ENCODE peak calls at places on chromosome 7, in nine cellular contexts. Q is HCT116, X is breast epithelium, G is prostate gland, N is GM12892, E is K562, H is H1, S is GM23338, Y is sigmoid colon. K is an unnamed sample.

GRCh38 chr7:127486654-127487053 is 94.1 kb upstream of the ZNF800 start:
- DNase-seq in Q (no peak), X (no peak), G (no peak), N (no peak), E (no peak), H (no peak), S (peak; percentile 47), Y (no peak), K (no peak)

GRCh38 chr7:79820387-79820786 is 314.2 kb upstream of the GNAI1 start:
- DNase-seq in Q (no peak), X (no peak), G (no peak), N (no peak), E (no peak), H (no peak), S (peak; percentile 6), Y (peak; percentile 60), K (no peak)

GRCh38 chr7:112193915-112194502 is 12.2 kb downstream of the DOCK4 start:
- DNase-seq in Q (no peak), X (no peak), G (no peak), N (no peak), E (no peak), H (no peak), S (no peak), Y (no peak), K (peak; percentile 97)

GRCh38 chr7:15725036-15725435 is 38.6 kb upstream of the MEOX2 start:
- DNase-seq in Q (no peak), X (no peak), G (no peak), N (no peak), E (no peak), H (no peak), S (no peak), Y (no peak), K (no peak)

GRCh38 chr7:12757443-12757842 is 70.0 kb downstream of the ARL4A start:
- DNase-seq in Q (no peak), X (no peak), G (no peak), N (no peak), E (no peak), H (no peak), S (no peak), Y (no peak), K (no peak)

GRCh38 chr7:98240961-98241673 is 10.9 kb downstream of the TECPR1 start:
- DNase-seq in Q (peak; percentile 18), X (no peak), G (peak; percentile 49), N (peak; percentile 80), E (peak; percentile 66), H (no peak), S (peak; percentile 80), Y (no peak), K (peak; percentile 27)

GRCh38 chr7:105849122-105849855 is 27.1 kb downstream of the ATXN7L1 start:
- DNase-seq in Q (no peak), X (no peak), G (no peak), N (no peak), E (no peak), H (peak; percentile 80), S (peak; percentile 90), Y (no peak), K (peak; percentile 70)

GRCh38 chr7:23622469-23622868 is 25.3 kb downstream of the CCDC126 start:
- DNase-seq in Q (no peak), X (no peak), G (no peak), N (no peak), E (no peak), H (no peak), S (no peak), Y (no peak), K (peak; percentile 21)

GRCh38 chr7:25028370-25028971 is 48.5 kb upstream of the OSBPL3 start:
- DNase-seq in Q (no peak), X (no peak), G (no peak), N (no peak), E (no peak), H (no peak), S (no peak), Y (no peak), K (peak; percentile 76)

GRCh38 chr7:79050592-79050991 is 402.9 kb downstream of the MAGI2 start:
- DNase-seq in Q (no peak), X (no peak), G (no peak), N (no peak), E (no peak), H (no peak), S (no peak), Y (no peak), K (no peak)

GRCh38 chr7:4132221-4132620 is 549.9 kb upstream of the FOXK1 start:
- DNase-seq in Q (no peak), X (no peak), G (no peak), N (no peak), E (no peak), H (no peak), S (no peak), Y (peak; percentile 53), K (no peak)

GRCh38 chr7:128395748-128396147 is 14.0 kb downstream of the IMPDH1 start:
- DNase-seq in Q (no peak), X (no peak), G (no peak), N (no peak), E (no peak), H (no peak), S (peak; percentile 36), Y (no peak), K (no peak)

GRCh38 chr7:19119901-19120486 is 2.6 kb upstream of the TWIST1 start:
- DNase-seq in Q (no peak), X (no peak), G (no peak), N (no peak), E (no peak), H (no peak), S (peak; percentile 55), Y (no peak), K (no peak)

GRCh38 chr7:805261-805660 is 27.0 kb upstream of the SUN1 start:
- DNase-seq in Q (no peak), X (no peak), G (no peak), N (no peak), E (no peak), H (no peak), S (no peak), Y (no peak), K (no peak)
- TF ChIP-seq POLR2AphosphoS5 in Q (no peak), X (no peak), G (no peak), N (no peak), E (no peak), H (no peak), S (no peak), Y (no peak), K (no peak)

GRCh38 chr7:139133335-139134139 is 24.0 kb upstream of the ZC3HAV1 start:
- DNase-seq in Q (peak; percentile 82), X (peak; percentile 78), G (peak; percentile 74), N (peak; percentile 64), E (peak; percentile 79), H (peak; percentile 58), S (peak; percentile 94), Y (peak; percentile 91), K (peak; percentile 70)
- TF ChIP-seq POLR2AphosphoS5 in Q (peak; percentile 86), X (no peak), G (peak; percentile 89), N (no peak), E (peak; percentile 78), H (peak; percentile 34), S (peak; percentile 76), Y (no peak), K (peak; percentile 65)

GRCh38 chr7:157394246-157395191 is 57.7 kb downstream of the DNAJB6 start:
- DNase-seq in Q (no peak), X (no peak), G (no peak), N (no peak), E (no peak), H (no peak), S (no peak), Y (peak; percentile 12), K (no peak)

GRCh38 chr7:157397751-157398691 is 61.2 kb downstream of the DNAJB6 start:
- DNase-seq in Q (no peak), X (no peak), G (no peak), N (no peak), E (peak; percentile 62), H (no peak), S (peak; percentile 73), Y (peak; percentile 61), K (peak; percentile 64)

GRCh38 chr7:157396316-157397035 is 59.7 kb downstream of the DNAJB6 start:
- DNase-seq in Q (no peak), X (no peak), G (no peak), N (no peak), E (no peak), H (no peak), S (no peak), Y (peak; percentile 38), K (no peak)

GRCh38 chr7:157399086-157399687 is 62.4 kb downstream of the DNAJB6 start:
- DNase-seq in Q (no peak), X (no peak), G (no peak), N (no peak), E (no peak), H (no peak), S (no peak), Y (peak; percentile 58), K (no peak)

GRCh38 chr7:157397036-157397720 is 60.4 kb downstream of the DNAJB6 start:
- DNase-seq in Q (no peak), X (no peak), G (no peak), N (no peak), E (no peak), H (no peak), S (no peak), Y (peak; percentile 62), K (no peak)
- TF ChIP-seq POLR2AphosphoS5 in Q (no peak), X (no peak), G (no peak), N (no peak), E (no peak), H (no peak), S (no peak), Y (no peak), K (no peak)

GRCh38 chr7:20647051-20647450 is 31.6 kb downstream of the ABCB5 start:
- DNase-seq in Q (no peak), X (no peak), G (no peak), N (no peak), E (no peak), H (no peak), S (no peak), Y (no peak), K (no peak)

GRCh38 chr7:20653636-20654035 is 38.2 kb downstream of the ABCB5 start:
- DNase-seq in Q (no peak), X (no peak), G (no peak), N (no peak), E (no peak), H (no peak), S (peak; percentile 15), Y (no peak), K (no peak)

GRCh38 chr7:20650782-20651181 is 35.3 kb downstream of the ABCB5 start:
- DNase-seq in Q (no peak), X (no peak), G (no peak), N (no peak), E (no peak), H (peak; percentile 21), S (peak; percentile 74), Y (no peak), K (no peak)

GRCh38 chr7:20647908-20648776 is 32.7 kb downstream of the ABCB5 start:
- DNase-seq in Q (peak; percentile 55), X (no peak), G (no peak), N (no peak), E (peak; percentile 38), H (peak; percentile 25), S (peak; percentile 86), Y (no peak), K (peak; percentile 18)

DNA sequence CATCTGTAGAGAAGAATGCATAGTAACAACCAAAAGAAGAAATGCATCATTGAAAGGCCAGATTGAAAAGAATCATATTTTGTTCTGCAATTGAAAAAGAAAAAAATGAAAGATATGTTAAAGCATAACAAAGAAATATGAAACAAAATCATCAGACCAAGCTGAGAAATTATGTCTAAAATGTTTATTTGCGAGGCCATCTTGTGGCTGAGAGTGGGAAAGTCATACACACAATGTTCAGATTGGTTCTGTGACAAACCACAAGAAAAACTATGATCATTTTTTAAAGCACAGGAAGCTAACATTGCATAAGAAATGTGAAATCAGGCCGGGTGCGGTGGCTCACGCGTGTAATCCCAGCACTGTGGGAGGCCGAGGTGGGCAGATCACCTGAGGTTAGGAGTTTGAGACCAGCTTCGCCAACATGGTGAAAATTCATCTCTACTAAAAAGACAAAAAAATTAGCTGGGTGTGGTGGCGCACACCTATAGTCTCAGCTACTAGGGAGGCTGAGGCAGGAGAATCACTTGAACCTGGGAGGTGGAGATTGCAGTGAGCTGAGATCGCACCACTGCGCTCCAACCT is 36.6 kb downstream of the ABCB5 start:
- DNase-seq in Q (peak; percentile 15), X (no peak), G (no peak), N (no peak), E (no peak), H (no peak), S (no peak), Y (no peak), K (no peak)
- TF ChIP-seq POLR2AphosphoS5 in Q (no peak), X (no peak), G (no peak), N (no peak), E (no peak), H (no peak), S (no peak), Y (no peak), K (no peak)